ENCODE peak calls at places on chromosomes 7 and 10, in six cellular contexts. G is right cardiac atrium; T is neural progenitor cell; M is CD8-positive, alpha-beta T cell; Y is keratinocyte; F is CD8-positive, alpha-beta memory T cell. O is an unnamed sample. For H3K4me1, the result is how much of the 10 kb centered on the place peaks cover.

GRCh38 chr10:18140957-18141888 is 999 bp downstream of the CACNB2 start:
- DNase-seq in Y (no peak), F (no peak), T (peak), G (peak), M (no peak), O (peak)

GRCh38 chr10:111200505-111201186 is 123.8 kb downstream of the ADRA2A start:
- DNase-seq in G (no peak), F (no peak), M (no peak), T (no peak), Y (no peak), O (no peak)

GRCh38 chr10:103632247-103632642 is 138.7 kb downstream of the NEURL1 start:
- DNase-seq in M (no peak), Y (no peak), G (peak), T (no peak), F (no peak), O (no peak)

GRCh38 chr7:27105161-27106122 is 3.0 kb upstream of the HOXA2 start:
- DNase-seq in T (no peak), G (no peak), Y (no peak), M (no peak), F (no peak), O (no peak)

GRCh38 chr10:128040681-128041080 is 85.5 kb downstream of the MKI67 start:
- DNase-seq in G (no peak), M (no peak), T (no peak), Y (no peak), F (no peak), O (no peak)

GRCh38 chr10:114911801-114912479 is 26.1 kb upstream of the TRUB1 start:
- DNase-seq in F (no peak), G (no peak), M (no peak), Y (no peak), T (peak), O (no peak)

GRCh38 chr7:113548561-113548960 is 370.2 kb downstream of the PPP1R3A start:
- DNase-seq in G (no peak), Y (no peak), F (no peak), T (no peak), M (no peak), O (no peak)

GRCh38 chr7:130009848-130010688 is 41.1 kb downstream of the ZC3HC1 start:
- DNase-seq in G (no peak), Y (peak), T (no peak), F (no peak), M (no peak), O (no peak)

GRCh38 chr10:46301721-46302479 is 15.1 kb downstream of the ANTXRL start:
- DNase-seq in G (peak), Y (no peak), T (no peak), F (no peak), M (no peak), O (no peak)

GRCh38 chr10:37952926-37953325 is 23.5 kb downstream of the ZNF25 start:
- DNase-seq in Y (no peak), M (no peak), T (no peak), F (no peak), G (no peak), O (no peak)

GRCh38 chr10:13712799-13713581 is 126.2 kb downstream of the PRPF18 start:
- DNase-seq in G (peak), M (peak), T (no peak), F (no peak), Y (no peak), O (peak)

GRCh38 chr10:91829268-91829667 is 31.0 kb downstream of the TNKS2 start:
- DNase-seq in M (no peak), Y (no peak), G (no peak), F (no peak), T (no peak), O (no peak)

GRCh38 chr7:79909124-79909641 is 225.4 kb upstream of the GNAI1 start:
- DNase-seq in G (no peak), F (no peak), T (no peak), Y (no peak), M (no peak), O (no peak)

GRCh38 chr10:125084191-125085186 is 75.9 kb downstream of the CTBP2 start:
- DNase-seq in G (peak), F (no peak), Y (peak), M (no peak), T (no peak), O (peak)

GRCh38 chr10:124401633-124402032 is 17.1 kb downstream of the OAT start:
- DNase-seq in M (no peak), Y (no peak), G (no peak), T (no peak), F (no peak), O (no peak)

GRCh38 chr10:86585037-86585725 is 63.6 kb upstream of the WAPL start:
- DNase-seq in Y (peak), G (peak), F (peak), T (peak), M (peak), O (peak)

GRCh38 chr7:158576050-158576762 is 11.4 kb downstream of the PTPRN2 start:
- DNase-seq in F (no peak), G (no peak), Y (no peak), T (no peak), M (no peak), O (no peak)

GRCh38 chr10:69387500-69387899 is 29.2 kb downstream of the TACR2 start:
- DNase-seq in M (no peak), G (no peak), F (no peak), T (no peak), Y (no peak), O (no peak)

GRCh38 chr7:55493416-55493815 is 78.9 kb downstream of the VOPP1 start:
- DNase-seq in T (no peak), G (no peak), F (no peak), Y (peak), M (no peak), O (no peak)

GRCh38 chr10:124678566-124679240 is 65.5 kb downstream of the FAM53B start:
- DNase-seq in T (no peak), Y (no peak), M (peak), G (peak), F (peak), O (no peak)

GRCh38 chr10:51915031-51915542 is 215.7 kb upstream of the CSTF2T start:
- DNase-seq in F (no peak), M (no peak), G (no peak), Y (no peak), T (no peak), O (peak)

GRCh38 chr7:105680505-105681187 is 99.4 kb upstream of the EFCAB10 start:
- DNase-seq in Y (no peak), G (peak), M (no peak), T (no peak), F (no peak), O (no peak)

GRCh38 chr10:7625836-7626235 is 40.9 kb downstream of the ITIH5 start:
- DNase-seq in G (no peak), F (no peak), T (no peak), Y (no peak), M (no peak), O (no peak)

GRCh38 chr10:125035136-125035535 is 93.2 kb downstream of the ZRANB1 start:
- DNase-seq in G (no peak), F (no peak), Y (no peak), T (no peak), M (no peak), O (no peak)

GRCh38 chr10:4767033-4767814 is 58.8 kb upstream of the AKR1E2 start:
- DNase-seq in M (no peak), G (no peak), Y (no peak), T (peak), F (no peak), O (peak)

DNA sequence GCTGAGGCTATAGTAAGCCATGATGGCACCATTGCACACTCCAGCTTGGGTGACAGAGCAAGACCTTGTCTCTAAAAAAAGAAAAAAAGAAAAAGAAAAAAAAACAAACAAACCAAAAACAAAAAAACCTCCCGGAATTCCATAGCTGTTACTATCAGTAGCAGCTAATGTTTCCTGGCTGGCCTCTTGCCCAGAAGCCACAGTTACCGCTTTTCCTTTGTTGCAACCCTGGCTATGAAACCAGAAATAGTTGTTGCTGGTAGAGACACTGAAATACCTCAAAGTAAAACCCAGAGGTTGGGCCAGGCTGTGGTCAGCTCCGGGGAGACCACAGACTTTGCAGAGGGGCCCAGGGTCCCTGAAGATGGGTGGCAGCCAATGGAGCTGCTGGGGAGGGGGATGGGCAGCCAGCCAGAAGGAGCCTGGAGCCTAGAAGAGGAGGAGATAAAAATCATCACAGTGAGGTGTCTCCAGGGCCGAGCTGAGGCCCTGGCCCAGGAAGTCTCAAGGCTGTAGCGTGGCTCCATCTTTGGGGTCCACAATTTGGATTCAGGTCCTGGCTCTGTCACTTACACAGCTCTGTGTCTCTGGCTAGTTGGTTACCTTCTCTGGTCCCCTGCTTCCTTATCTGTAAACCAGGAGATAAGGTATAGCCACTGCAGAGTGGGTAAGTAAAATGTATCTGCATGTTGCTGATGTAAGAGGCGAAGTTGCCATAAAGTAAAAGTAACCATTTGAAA is 3.4 kb upstream of the CHST12 start:
- DNase-seq in F (no peak), Y (no peak), G (peak), T (no peak), M (no peak), O (peak)
- H3K4me1 ChIP-seq in F (under half), Y (under half), G (under half), T (under half), M (under half), O (under half)

GRCh38 chr7:151246161-151247015 is 2.1 kb downstream of the SMARCD3 start:
- DNase-seq in T (peak), G (no peak), M (no peak), Y (no peak), F (no peak), O (no peak)
- H3K4me1 ChIP-seq in T (half or more), G (under half), M (half or more), Y (under half), F (under half), O (half or more)

GRCh38 chr7:135993950-135994349 is 16.8 kb upstream of the MTPN start:
- DNase-seq in M (no peak), G (no peak), T (no peak), F (no peak), Y (no peak), O (no peak)

GRCh38 chr7:136000288-136000913 is 23.2 kb upstream of the MTPN start:
- DNase-seq in T (no peak), F (no peak), Y (no peak), M (no peak), G (no peak), O (no peak)

GRCh38 chr7:135995751-135996150 is 18.6 kb upstream of the MTPN start:
- DNase-seq in F (no peak), T (no peak), M (no peak), Y (no peak), G (no peak), O (no peak)

GRCh38 chr7:135994466-135995205 is 17.5 kb upstream of the MTPN start:
- DNase-seq in Y (no peak), F (no peak), T (no peak), G (no peak), M (no peak), O (no peak)

DNA sequence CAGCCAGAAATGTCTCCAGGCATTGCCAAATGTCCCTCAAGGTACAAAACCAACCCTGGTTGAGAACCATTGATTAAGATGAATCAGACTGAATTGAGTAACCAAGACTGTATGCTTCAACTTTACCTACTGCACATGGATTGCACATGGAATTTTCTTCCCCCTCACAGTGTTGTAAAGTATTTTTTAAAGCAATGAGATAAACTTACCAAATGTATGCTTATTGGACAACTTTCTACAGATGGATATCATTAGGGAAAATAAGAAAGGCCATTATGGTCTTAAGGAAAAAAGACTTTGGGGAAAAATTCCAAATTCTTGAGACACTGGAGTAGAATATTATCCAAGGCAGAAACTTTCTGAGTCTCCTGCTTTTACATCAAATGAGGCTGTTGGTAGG is 20.9 kb upstream of the MTPN start:
- DNase-seq in M (no peak), Y (no peak), G (no peak), T (no peak), F (no peak), O (no peak)
- H3K4me1 ChIP-seq in M (under half), Y (under half), G (under half), T (under half), F (under half), O (under half)

DNA sequence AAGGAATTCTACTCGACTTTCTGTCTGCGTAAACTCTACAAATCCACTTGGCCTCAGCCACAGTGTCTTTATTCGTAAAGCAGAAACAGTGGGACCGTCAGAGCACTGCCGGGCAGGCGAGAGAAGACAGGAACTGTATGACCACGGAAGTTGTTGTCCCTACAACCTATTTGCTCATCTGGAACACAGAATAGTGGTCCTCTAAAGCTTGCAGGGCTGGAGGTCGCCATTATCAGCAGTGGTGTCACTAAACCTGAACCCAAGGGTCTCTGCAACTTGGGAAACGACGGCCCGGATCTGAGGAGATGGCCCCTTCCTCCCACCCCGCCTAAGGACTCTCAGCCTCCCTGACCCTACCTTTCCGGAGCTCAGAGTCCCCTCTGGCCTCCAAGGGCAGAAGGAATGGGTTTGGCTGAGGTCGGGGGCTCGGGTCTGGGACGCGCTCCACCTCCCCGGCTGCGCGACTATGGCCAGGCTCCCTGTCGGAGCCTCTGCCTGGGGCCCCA is 442 bp downstream of the STYXL1 start:
- DNase-seq in Y (no peak), F (no peak), T (no peak), M (no peak), G (no peak), O (no peak)
- H3K4me1 ChIP-seq in Y (under half), F (under half), T (under half), M (under half), G (under half), O (under half)

DNA sequence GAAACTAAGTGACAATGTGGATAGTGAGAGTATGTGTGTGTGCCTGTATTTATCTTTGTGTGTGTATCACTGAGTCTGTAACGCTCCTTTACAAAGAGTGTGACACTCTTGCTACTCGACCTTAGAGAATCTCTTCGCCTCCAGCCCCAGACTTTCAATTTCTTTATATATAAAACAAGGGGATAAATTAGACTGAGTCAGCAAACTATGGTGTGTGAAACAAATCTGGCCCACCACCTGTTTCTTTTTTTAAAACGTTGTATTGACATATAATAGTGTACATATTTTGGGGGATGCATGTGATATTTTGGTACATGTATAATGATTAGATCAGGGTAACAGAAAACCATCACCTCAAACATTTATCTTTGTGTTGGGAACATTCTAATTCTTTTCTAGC is 240.5 kb downstream of the KCNMA1 start:
- DNase-seq in G (no peak), F (no peak), T (no peak), Y (no peak), M (no peak), O (no peak)
- H3K4me1 ChIP-seq in G (under half), F (under half), T (under half), Y (under half), M (under half), O (under half)

GRCh38 chr7:143247372-143247771 is 15.9 kb upstream of the GSTK1 start:
- DNase-seq in F (no peak), Y (no peak), T (no peak), G (no peak), M (no peak), O (no peak)

GRCh38 chr7:143243011-143243410 is 20.2 kb upstream of the GSTK1 start:
- DNase-seq in Y (no peak), F (no peak), G (no peak), T (no peak), M (no peak), O (no peak)

GRCh38 chr7:143244321-143244720 is 18.9 kb upstream of the GSTK1 start:
- DNase-seq in F (no peak), T (no peak), M (no peak), Y (no peak), G (no peak), O (no peak)

GRCh38 chr7:143248781-143249354 is 14.4 kb upstream of the GSTK1 start:
- DNase-seq in Y (no peak), M (no peak), F (no peak), G (no peak), T (no peak), O (no peak)

DNA sequence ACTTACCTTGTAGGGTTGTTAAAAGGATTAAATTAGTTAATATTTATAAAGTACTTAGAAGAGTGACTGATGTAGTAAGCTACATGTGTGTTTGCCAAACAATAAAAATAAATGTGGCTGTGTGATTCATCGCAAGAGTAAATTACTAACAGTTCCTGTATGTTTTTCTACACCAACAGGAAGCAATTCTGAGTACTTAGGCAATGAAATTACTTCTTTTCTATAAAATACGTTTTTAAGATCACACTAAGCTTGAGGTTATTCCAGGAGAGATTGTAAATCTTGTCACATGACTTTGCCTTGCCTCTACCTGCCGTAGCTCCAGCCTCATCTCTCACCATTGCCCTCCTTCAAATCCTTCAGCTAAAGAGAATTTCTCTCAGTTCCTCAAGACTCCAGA is 18.1 kb upstream of the GSTK1 start:
- DNase-seq in G (no peak), T (no peak), F (no peak), M (no peak), Y (no peak), O (peak)
- H3K4me1 ChIP-seq in G (under half), T (under half), F (under half), M (under half), Y (under half), O (under half)

DNA sequence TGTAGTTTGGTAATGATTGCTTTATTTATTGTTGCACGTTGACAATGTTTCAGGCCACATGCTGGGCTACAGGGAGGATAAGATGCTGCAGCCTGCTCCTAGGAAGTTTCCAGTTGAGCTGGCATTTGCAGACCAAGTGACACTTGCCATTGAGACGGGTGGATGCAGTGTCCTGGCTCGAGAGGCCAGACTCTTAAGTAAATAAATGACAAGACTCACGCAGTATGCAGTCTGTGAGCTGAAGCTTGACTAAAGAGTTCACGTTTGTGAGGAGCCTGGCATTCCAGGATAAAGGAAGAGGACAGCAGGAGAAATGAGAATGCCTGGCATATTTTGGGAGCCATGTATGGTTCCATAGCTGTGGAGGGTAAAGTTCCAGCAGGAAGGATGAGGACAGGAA is 105.8 kb downstream of the BAMBI start:
- DNase-seq in G (no peak), M (no peak), Y (no peak), F (no peak), T (peak), O (no peak)
- H3K4me1 ChIP-seq in G (under half), M (under half), Y (under half), F (under half), T (under half), O (under half)